ENCODE peak calls at places on chromosomes 5 and 9, in five cellular contexts. One of them, this sample, is unnamed.
A peak's percentile ranks its signal among the peaks of the same experiment; 100 is the strongest.

GRCh38 chr5:158807-159447 is 32.4 kb upstream of the LRRC14B start:
- DNase-seq in ovary: no peak
- DNase-seq in tibial nerve: no peak
- DNase-seq in heart left ventricle: no peak
- DNase-seq in A549: no peak
- DNase-seq in this sample: peak; percentile 3

GRCh38 chr9:21744874-21745273 is 57.6 kb upstream of the MTAP start:
- DNase-seq in tibial nerve: no peak
- DNase-seq in ovary: no peak
- DNase-seq in heart left ventricle: no peak
- DNase-seq in A549: no peak
- DNase-seq in this sample: no peak

GRCh38 chr9:35791321-35791921 is at the start of gene NPR2:
- DNase-seq in A549: no peak
- DNase-seq in tibial nerve: no peak
- DNase-seq in ovary: peak; percentile 69
- DNase-seq in heart left ventricle: peak; percentile 61
- DNase-seq in this sample: no peak

GRCh38 chr5:110855961-110856360 is 117.2 kb downstream of the SLC25A46 start:
- DNase-seq in A549: no peak
- DNase-seq in heart left ventricle: no peak
- DNase-seq in ovary: no peak
- DNase-seq in tibial nerve: no peak
- DNase-seq in this sample: no peak

GRCh38 chr9:30039712-30040111 is 2344.7 kb upstream of the ACO1 start:
- DNase-seq in A549: no peak
- DNase-seq in heart left ventricle: no peak
- DNase-seq in ovary: no peak
- DNase-seq in tibial nerve: no peak
- DNase-seq in this sample: no peak

GRCh38 chr9:36748322-36748899 is 175.7 kb downstream of the MELK start:
- DNase-seq in heart left ventricle: peak; percentile 54
- DNase-seq in ovary: peak; percentile 39
- DNase-seq in tibial nerve: no peak
- DNase-seq in A549: peak; percentile 41
- DNase-seq in this sample: peak; percentile 52

GRCh38 chr5:179900707-179901106 is 7.0 kb downstream of the TBC1D9B start:
- DNase-seq in ovary: no peak
- DNase-seq in tibial nerve: no peak
- DNase-seq in A549: no peak
- DNase-seq in heart left ventricle: no peak
- DNase-seq in this sample: peak; percentile 83

GRCh38 chr9:91127653-91128052 is 234.1 kb downstream of the AUH start:
- DNase-seq in heart left ventricle: no peak
- DNase-seq in tibial nerve: no peak
- DNase-seq in A549: no peak
- DNase-seq in ovary: no peak
- DNase-seq in this sample: no peak

GRCh38 chr9:31868830-31869229 is 515.6 kb upstream of the ACO1 start:
- DNase-seq in tibial nerve: no peak
- DNase-seq in ovary: no peak
- DNase-seq in A549: no peak
- DNase-seq in heart left ventricle: no peak
- DNase-seq in this sample: no peak

GRCh38 chr9:126203313-126203712 is 123.3 kb upstream of the MVB12B start:
- DNase-seq in ovary: no peak
- DNase-seq in heart left ventricle: no peak
- DNase-seq in tibial nerve: no peak
- DNase-seq in A549: no peak
- DNase-seq in this sample: no peak

GRCh38 chr9:105063665-105064247 is 135.8 kb upstream of the ABCA1 start:
- DNase-seq in ovary: peak; percentile 46
- DNase-seq in A549: no peak
- DNase-seq in heart left ventricle: no peak
- DNase-seq in tibial nerve: no peak
- DNase-seq in this sample: peak; percentile 56

GRCh38 chr5:180343110-180343845 is 9.9 kb downstream of the GFPT2 start:
- DNase-seq in tibial nerve: no peak
- DNase-seq in heart left ventricle: peak; percentile 11
- DNase-seq in A549: no peak
- DNase-seq in ovary: no peak
- DNase-seq in this sample: no peak

GRCh38 chr9:111298831-111299603 is 31.0 kb downstream of the OR2K2 start:
- DNase-seq in A549: peak; percentile 16
- DNase-seq in tibial nerve: peak; percentile 64
- DNase-seq in ovary: no peak
- DNase-seq in heart left ventricle: peak; percentile 61
- DNase-seq in this sample: no peak

GRCh38 chr5:109105631-109106267 is 304.0 kb downstream of the PJA2 start:
- DNase-seq in tibial nerve: no peak
- DNase-seq in heart left ventricle: no peak
- DNase-seq in A549: no peak
- DNase-seq in ovary: no peak
- DNase-seq in this sample: no peak
- H3K27ac ChIP-seq in tibial nerve: peak overlapping the region; percentile 18
- H3K27ac ChIP-seq in heart left ventricle: no peak overlapping the region
- H3K27ac ChIP-seq in A549: no peak overlapping the region
- H3K27ac ChIP-seq in ovary: no peak overlapping the region
- H3K27ac ChIP-seq in this sample: no peak overlapping the region

GRCh38 chr5:140794594-140795258 is at the start of gene PCDHA2:
- DNase-seq in A549: peak; percentile 13
- DNase-seq in ovary: no peak
- DNase-seq in tibial nerve: no peak
- DNase-seq in heart left ventricle: no peak
- DNase-seq in this sample: no peak
- H3K4me3 ChIP-seq in A549: peak within 1 kb of the TSS; percentile 38
- H3K4me3 ChIP-seq in ovary: peak within 1 kb of the TSS; percentile 12
- H3K4me3 ChIP-seq in tibial nerve: no peak within 1 kb of the TSS
- H3K4me3 ChIP-seq in heart left ventricle: no peak within 1 kb of the TSS
- H3K4me3 ChIP-seq in this sample: no peak within 1 kb of the TSS

GRCh38 chr9:121298689-121299112 is 30.7 kb downstream of the GSN start:
- DNase-seq in tibial nerve: peak; percentile 32
- DNase-seq in A549: no peak
- DNase-seq in heart left ventricle: peak; percentile 73
- DNase-seq in ovary: no peak
- DNase-seq in this sample: no peak
- TF ChIP-seq POLR2A in tibial nerve: peak; percentile 29
- TF ChIP-seq POLR2A in A549: no peak
- TF ChIP-seq POLR2A in heart left ventricle: no peak
- TF ChIP-seq POLR2A in ovary: peak; percentile 22
- TF ChIP-seq POLR2A in this sample: no peak

DNA sequence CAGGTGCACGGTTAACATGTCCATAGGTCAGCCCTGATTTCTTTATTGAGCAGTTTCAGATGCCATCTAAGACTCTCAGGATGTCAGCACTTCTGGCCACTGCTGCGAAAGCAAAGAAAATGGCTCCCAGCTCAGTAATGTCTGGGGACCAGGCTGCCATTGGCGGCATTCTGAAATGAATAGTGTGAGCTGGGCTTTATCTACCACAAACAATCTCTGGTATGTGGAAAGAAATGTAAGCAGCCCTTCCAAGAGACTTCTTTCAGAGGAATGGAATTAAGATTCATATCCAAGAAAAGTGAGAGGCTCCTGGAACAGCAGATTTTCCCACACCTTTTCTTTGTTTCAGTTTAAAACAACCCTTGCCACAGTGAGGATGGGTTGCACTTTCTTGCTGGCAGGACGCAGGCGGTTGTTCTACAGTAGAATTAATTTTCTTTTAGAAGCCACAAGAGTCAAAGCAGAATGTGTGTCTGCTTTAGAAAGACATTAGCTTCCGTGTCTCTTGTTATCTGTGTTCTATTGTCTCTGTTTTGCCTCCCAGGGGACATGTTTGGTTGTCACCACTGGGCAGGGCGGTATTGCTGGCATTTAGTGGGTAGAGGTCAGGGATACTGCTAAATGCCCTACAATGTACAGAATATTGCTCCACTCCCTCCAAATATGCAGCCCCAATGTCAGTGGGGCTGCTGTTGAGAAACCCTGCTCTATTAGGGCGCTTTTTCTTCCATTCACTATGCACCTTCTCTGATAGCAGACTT is 149.9 kb upstream of the ANKH start:
- DNase-seq in A549: no peak
- DNase-seq in heart left ventricle: no peak
- DNase-seq in tibial nerve: no peak
- DNase-seq in ovary: no peak
- DNase-seq in this sample: no peak
- H3K27ac ChIP-seq in A549: no peak overlapping the region
- H3K27ac ChIP-seq in heart left ventricle: peak overlapping the region; percentile 38
- H3K27ac ChIP-seq in tibial nerve: peak overlapping the region; percentile 23
- H3K27ac ChIP-seq in ovary: no peak overlapping the region
- H3K27ac ChIP-seq in this sample: no peak overlapping the region

GRCh38 chr5:39422036-39422606 is 2.7 kb downstream of the DAB2 start:
- DNase-seq in tibial nerve: no peak
- DNase-seq in heart left ventricle: no peak
- DNase-seq in A549: no peak
- DNase-seq in ovary: no peak
- DNase-seq in this sample: no peak
- H3K4me3 ChIP-seq in tibial nerve: peak overlapping the region; percentile 9
- H3K4me3 ChIP-seq in heart left ventricle: no peak overlapping the region
- H3K4me3 ChIP-seq in A549: no peak overlapping the region
- H3K4me3 ChIP-seq in ovary: no peak overlapping the region
- H3K4me3 ChIP-seq in this sample: no peak overlapping the region

GRCh38 chr5:172713809-172714490 is 57.0 kb downstream of the DUSP1 start:
- DNase-seq in heart left ventricle: no peak
- DNase-seq in tibial nerve: no peak
- DNase-seq in A549: no peak
- DNase-seq in ovary: peak; percentile 44
- DNase-seq in this sample: no peak

GRCh38 chr5:172713113-172713808 is 57.7 kb downstream of the DUSP1 start:
- DNase-seq in ovary: peak; percentile 81
- DNase-seq in A549: peak; percentile 62
- DNase-seq in heart left ventricle: peak; percentile 29
- DNase-seq in tibial nerve: no peak
- DNase-seq in this sample: peak; percentile 77

GRCh38 chr5:172715421-172715780 is 55.6 kb downstream of the DUSP1 start:
- DNase-seq in ovary: peak; percentile 17
- DNase-seq in heart left ventricle: no peak
- DNase-seq in tibial nerve: no peak
- DNase-seq in A549: no peak
- DNase-seq in this sample: no peak

GRCh38 chr5:172715931-172716682 is 54.9 kb downstream of the DUSP1 start:
- DNase-seq in heart left ventricle: no peak
- DNase-seq in ovary: peak; percentile 35
- DNase-seq in A549: peak; percentile 46
- DNase-seq in tibial nerve: no peak
- DNase-seq in this sample: no peak

DNA sequence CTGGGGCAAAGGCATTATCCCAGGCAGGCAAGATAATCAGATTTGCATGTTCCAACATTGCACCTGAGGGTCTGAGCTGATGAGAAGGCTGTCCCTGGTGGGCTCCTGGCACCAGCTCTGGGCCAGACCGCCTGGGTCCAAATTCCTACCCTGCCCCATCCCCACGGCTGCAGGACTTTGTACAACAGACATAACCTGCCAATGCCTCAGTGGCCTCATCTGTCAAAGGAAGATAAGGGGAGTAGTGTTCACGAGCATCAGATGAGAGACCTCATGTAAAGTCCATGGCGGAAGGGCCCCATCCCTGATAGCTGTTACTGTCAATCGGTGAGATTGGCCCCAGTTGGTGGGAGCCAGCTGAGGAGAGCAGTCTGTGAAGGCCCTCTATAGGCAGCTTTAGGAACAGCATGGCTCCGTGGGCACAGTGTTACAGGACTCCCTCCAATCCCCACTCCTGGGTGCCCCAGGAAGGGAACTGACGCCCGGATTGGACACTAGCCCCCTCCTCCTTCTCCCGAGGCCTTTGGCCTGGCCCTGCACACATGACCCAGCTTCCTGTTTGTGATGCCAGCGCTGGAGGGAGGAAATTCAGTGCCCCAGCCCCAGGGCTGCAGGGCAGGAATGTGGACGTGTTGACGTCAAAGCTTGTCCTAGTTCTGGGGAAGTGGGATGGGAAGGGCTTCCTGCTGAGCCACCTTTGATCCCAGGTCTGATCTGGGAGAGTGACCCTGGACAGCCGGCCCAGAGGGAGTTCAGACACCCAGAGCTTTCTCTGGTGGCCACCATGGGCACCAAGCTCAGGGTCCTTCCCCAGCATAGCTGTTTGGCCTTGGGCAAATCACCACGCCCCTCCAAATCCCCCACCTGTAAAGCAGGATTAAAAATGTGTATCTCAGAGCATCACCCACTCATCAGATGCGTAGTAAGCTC is 56.2 kb downstream of the DUSP1 start:
- DNase-seq in heart left ventricle: peak; percentile 89
- DNase-seq in ovary: peak; percentile 72
- DNase-seq in A549: peak; percentile 98
- DNase-seq in tibial nerve: peak; percentile 77
- DNase-seq in this sample: peak; percentile 87
- TF ChIP-seq POLR2A in heart left ventricle: no peak
- TF ChIP-seq POLR2A in ovary: no peak
- TF ChIP-seq POLR2A in A549: no peak
- TF ChIP-seq POLR2A in tibial nerve: no peak
- TF ChIP-seq POLR2A in this sample: no peak

GRCh38 chr5:6660704-6661103 is 27.5 kb downstream of the SRD5A1 start:
- DNase-seq in ovary: no peak
- DNase-seq in A549: no peak
- DNase-seq in tibial nerve: no peak
- DNase-seq in heart left ventricle: no peak
- DNase-seq in this sample: no peak
- H3K27ac ChIP-seq in ovary: no peak overlapping the region
- H3K27ac ChIP-seq in A549: no peak overlapping the region
- H3K27ac ChIP-seq in tibial nerve: no peak overlapping the region
- H3K27ac ChIP-seq in heart left ventricle: no peak overlapping the region
- H3K27ac ChIP-seq in this sample: no peak overlapping the region

This sample was measured in adrenal gland.